ENCODE peak calls at places on chromosomes 6 and 20, in six cellular contexts. S is HepG2, C is esophagus muscularis mucosa, H is ascending aorta, I is GM23338, T is upper lobe of right lung. O is an unnamed sample. For H3K4me1, the result is how much of the 10 kb centered on the place peaks cover.

GRCh38 chr6:76351275-76351674 is 278.8 kb upstream of the IMPG1 start:
- DNase-seq in C (no peak), T (no peak), I (peak), H (no peak), S (peak), O (peak)

GRCh38 chr20:49914310-49915117 is 815 bp downstream of the SPATA2 start:
- DNase-seq in C (no peak), H (no peak), I (peak), S (no peak), T (peak), O (no peak)

GRCh38 chr6:27238010-27238983 is 9.2 kb upstream of the PRSS16 start:
- DNase-seq in S (no peak), I (peak), C (no peak), T (no peak), H (no peak), O (no peak)

GRCh38 chr20:42082611-42083010 is 464.4 kb upstream of the CHD6 start:
- DNase-seq in T (no peak), H (no peak), I (no peak), C (no peak), S (no peak), O (peak)

GRCh38 chr6:160226118-160226541 is 32.5 kb downstream of the SLC22A2 start:
- DNase-seq in H (no peak), S (no peak), I (no peak), T (no peak), C (no peak), O (no peak)

GRCh38 chr6:7561153-7561964 is 19.9 kb downstream of the DSP start:
- DNase-seq in T (no peak), S (peak), C (no peak), I (no peak), H (no peak), O (no peak)

GRCh38 chr6:3389390-3390167 is 67.3 kb downstream of the SLC22A23 start:
- DNase-seq in H (peak), I (no peak), C (no peak), T (no peak), S (no peak), O (no peak)

GRCh38 chr20:62675156-62675871 is 33.0 kb downstream of the SLCO4A1 start:
- DNase-seq in H (no peak), S (no peak), I (no peak), C (no peak), T (no peak), O (no peak)

GRCh38 chr6:147507162-147508072 is 1.1 kb upstream of the SAMD5 start:
- DNase-seq in H (no peak), T (peak), S (no peak), C (no peak), I (peak), O (peak)

GRCh38 chr20:25015986-25016385 is 23.4 kb upstream of the APMAP start:
- DNase-seq in T (peak), C (no peak), I (no peak), H (no peak), S (no peak), O (no peak)

GRCh38 chr20:48463096-48463710 is 364.6 kb downstream of the PREX1 start:
- DNase-seq in I (no peak), S (no peak), H (no peak), C (no peak), T (no peak), O (no peak)

GRCh38 chr20:325889-326644 is 715 bp downstream of the SOX12 start:
- DNase-seq in T (peak), S (peak), H (peak), C (no peak), I (peak), O (peak)

GRCh38 chr20:57779401-57780003 is 69.7 kb upstream of the PMEPA1 start:
- DNase-seq in T (peak), S (no peak), C (no peak), H (no peak), I (peak), O (no peak)

GRCh38 chr6:98941319-98941718 is 6.4 kb downstream of the FBXL4 start:
- DNase-seq in T (no peak), C (no peak), H (no peak), I (no peak), S (no peak), O (no peak)

GRCh38 chr6:108114861-108115597 is 40.5 kb upstream of the OSTM1 start:
- DNase-seq in I (peak), S (no peak), T (peak), H (peak), C (no peak), O (peak)

GRCh38 chr20:4886771-4887527 is 114.4 kb downstream of the SLC23A2 start:
- DNase-seq in S (no peak), T (no peak), H (no peak), C (no peak), I (no peak), O (no peak)

GRCh38 chr6:149015877-149016525 is 269.2 kb downstream of the UST start:
- DNase-seq in H (no peak), S (no peak), T (no peak), I (no peak), C (no peak), O (no peak)

GRCh38 chr20:61361501-61361900 is 109.4 kb downstream of the CDH4 start:
- DNase-seq in H (no peak), C (no peak), I (no peak), S (no peak), T (no peak), O (no peak)

GRCh38 chr6:169763881-169764280 is 12.5 kb downstream of the ERMARD start:
- DNase-seq in H (no peak), C (no peak), S (no peak), I (no peak), T (no peak), O (no peak)

DNA sequence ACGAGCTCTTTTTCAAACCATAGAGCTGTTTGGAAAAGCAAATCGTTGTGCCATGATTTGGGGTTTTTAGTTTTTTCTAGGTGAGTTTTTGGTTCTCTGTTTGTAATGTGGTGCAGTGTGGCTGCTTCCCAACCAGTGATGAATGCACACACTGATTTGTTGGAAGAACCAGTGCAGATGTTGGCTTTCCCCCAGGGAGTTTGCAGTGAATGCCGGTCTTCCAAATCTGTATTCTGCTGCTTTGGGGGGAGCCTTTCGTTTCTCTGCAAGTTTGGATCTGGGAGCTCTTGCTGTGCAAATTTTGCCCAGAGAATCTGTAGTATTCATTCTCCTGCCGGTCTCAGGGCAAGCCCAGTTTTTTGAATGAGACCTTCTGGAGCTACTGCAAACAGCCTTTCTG is 14.5 kb downstream of the HECA start:
- DNase-seq in H (no peak), I (no peak), T (no peak), C (no peak), S (no peak), O (no peak)
- H3K4me1 ChIP-seq in H (under half), I (under half), T (under half), C (half or more), S (under half), O (under half)

GRCh38 chr20:30963591-30963990 is 293.9 kb upstream of the DEFB115 start:
- DNase-seq in I (no peak), T (no peak), H (no peak), S (no peak), C (no peak), O (no peak)
- H3K4me3 ChIP-seq in I (no peak), T (no peak), H (no peak), S (no peak), C (no peak), O (no peak)

DNA sequence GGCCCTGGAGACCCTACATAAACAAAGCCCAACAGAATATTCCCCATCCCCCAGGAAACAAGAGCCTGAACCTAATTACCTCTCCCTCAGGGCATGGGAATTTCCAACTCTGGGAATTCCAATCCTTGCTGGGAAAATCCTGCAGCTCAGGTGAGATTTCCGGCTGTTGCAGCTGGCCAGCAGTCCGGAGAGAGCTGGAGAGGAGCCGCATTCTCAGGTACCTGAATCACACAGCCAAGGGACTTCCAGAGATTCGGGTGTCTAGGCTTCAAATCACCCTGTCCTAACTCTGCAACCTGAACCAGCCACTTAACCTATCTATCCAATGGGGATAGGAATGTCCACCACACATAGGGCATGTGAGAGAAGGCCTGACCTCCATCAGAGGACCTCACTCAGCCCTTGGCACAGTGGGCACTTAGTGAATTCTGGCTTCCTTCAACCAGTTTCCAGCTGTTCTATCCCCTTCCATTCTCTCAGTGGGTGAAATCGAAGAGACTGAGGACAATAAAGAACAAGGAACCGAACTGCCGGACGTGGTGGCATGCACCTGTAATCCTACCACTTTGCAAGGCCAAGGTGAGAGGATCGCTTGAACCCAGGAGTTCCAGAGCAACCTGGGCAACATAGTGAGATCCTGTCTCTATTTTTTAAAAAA is 3.2 kb downstream of the TNF start:
- DNase-seq in I (peak), H (no peak), T (no peak), S (no peak), C (no peak), O (no peak)
- H3K27ac ChIP-seq in I (no peak), H (no peak), T (no peak), S (no peak), C (no peak), O (no peak)

GRCh38 chr6:39819676-39820075 is 27.5 kb downstream of the DAAM2 start:
- DNase-seq in I (no peak), T (no peak), C (no peak), S (no peak), H (no peak), O (no peak)

GRCh38 chr6:39819226-39819625 is 27.1 kb downstream of the DAAM2 start:
- DNase-seq in S (no peak), C (no peak), T (no peak), H (no peak), I (no peak), O (no peak)

GRCh38 chr6:39820553-39820952 is 28.4 kb downstream of the DAAM2 start:
- DNase-seq in C (no peak), I (no peak), H (no peak), S (no peak), T (no peak), O (no peak)

GRCh38 chr6:39816744-39817143 is 24.6 kb downstream of the DAAM2 start:
- DNase-seq in C (no peak), I (no peak), T (no peak), H (no peak), S (no peak), O (no peak)

GRCh38 chr6:39818695-39819094 is 26.5 kb downstream of the DAAM2 start:
- DNase-seq in C (no peak), T (no peak), H (no peak), S (no peak), I (no peak), O (no peak)
- H3K4me1 ChIP-seq in C (half or more), T (under half), H (under half), S (under half), I (under half), O (under half)

GRCh38 chr6:30007132-30007764 is 53.8 kb upstream of the POLR1H start:
- DNase-seq in I (peak), S (no peak), H (no peak), C (peak), T (peak), O (no peak)
- H3K4me3 ChIP-seq in I (peak), S (peak), H (peak), C (peak), T (peak), O (no peak)

GRCh38 chr20:52035498-52035897 is 156.1 kb downstream of the ZFP64 start:
- DNase-seq in H (no peak), T (no peak), I (no peak), C (no peak), S (peak), O (no peak)
- H3K27ac ChIP-seq in H (no peak), T (no peak), I (no peak), C (no peak), S (no peak), O (no peak)

GRCh38 chr20:17659801-17660200 is 22.2 kb downstream of the RRBP1 start:
- DNase-seq in S (no peak), I (peak), T (peak), C (no peak), H (no peak), O (no peak)
- H3K4me1 ChIP-seq in S (under half), I (under half), T (under half), C (half or more), H (under half), O (under half)

GRCh38 chr6:42336431-42336830 is 115.3 kb downstream of the TRERF1 start:
- DNase-seq in H (no peak), T (no peak), S (no peak), I (no peak), C (no peak), O (no peak)

GRCh38 chr6:42340516-42340915 is 111.2 kb downstream of the TRERF1 start:
- DNase-seq in C (no peak), S (no peak), H (no peak), I (no peak), T (no peak), O (no peak)

GRCh38 chr6:42337985-42338572 is 113.6 kb downstream of the TRERF1 start:
- DNase-seq in I (no peak), S (no peak), H (no peak), C (no peak), T (no peak), O (no peak)

GRCh38 chr6:42339991-42340401 is 111.7 kb downstream of the TRERF1 start:
- DNase-seq in H (no peak), I (no peak), T (no peak), S (no peak), C (no peak), O (no peak)

DNA sequence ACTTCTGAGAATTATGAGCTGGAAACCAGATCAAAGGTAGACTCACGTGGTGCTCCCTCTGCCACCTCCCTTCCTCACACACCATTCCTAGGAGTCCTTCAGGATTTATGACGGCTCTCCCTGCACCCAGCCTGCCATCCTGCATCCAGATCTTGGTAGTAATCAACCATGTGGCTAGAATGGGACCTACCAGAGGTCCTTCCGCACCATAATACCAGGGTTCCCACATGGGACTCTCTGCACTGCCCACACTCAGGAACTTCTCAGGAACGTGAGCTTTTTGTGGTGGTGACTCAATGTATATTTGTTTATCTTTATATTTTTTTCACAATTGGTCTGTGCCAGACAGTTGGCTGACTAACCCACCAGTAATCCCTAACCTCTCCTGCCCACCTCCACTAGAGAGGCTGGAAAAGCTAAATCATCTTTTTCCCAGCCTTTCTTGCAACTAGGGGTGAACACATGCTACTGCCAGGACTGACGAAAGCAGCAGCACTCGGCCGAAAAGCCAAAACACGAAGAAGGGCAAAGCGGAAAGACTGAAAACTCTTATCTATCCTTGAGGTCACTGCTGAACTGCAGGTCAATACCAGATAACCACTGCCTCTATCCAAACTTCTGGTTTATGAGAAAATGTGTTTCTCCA is 113.0 kb downstream of the TRERF1 start:
- DNase-seq in H (no peak), I (no peak), S (no peak), C (no peak), T (no peak), O (no peak)
- H3K4me3 ChIP-seq in H (no peak), I (no peak), S (no peak), C (no peak), T (no peak), O (no peak)

DNA sequence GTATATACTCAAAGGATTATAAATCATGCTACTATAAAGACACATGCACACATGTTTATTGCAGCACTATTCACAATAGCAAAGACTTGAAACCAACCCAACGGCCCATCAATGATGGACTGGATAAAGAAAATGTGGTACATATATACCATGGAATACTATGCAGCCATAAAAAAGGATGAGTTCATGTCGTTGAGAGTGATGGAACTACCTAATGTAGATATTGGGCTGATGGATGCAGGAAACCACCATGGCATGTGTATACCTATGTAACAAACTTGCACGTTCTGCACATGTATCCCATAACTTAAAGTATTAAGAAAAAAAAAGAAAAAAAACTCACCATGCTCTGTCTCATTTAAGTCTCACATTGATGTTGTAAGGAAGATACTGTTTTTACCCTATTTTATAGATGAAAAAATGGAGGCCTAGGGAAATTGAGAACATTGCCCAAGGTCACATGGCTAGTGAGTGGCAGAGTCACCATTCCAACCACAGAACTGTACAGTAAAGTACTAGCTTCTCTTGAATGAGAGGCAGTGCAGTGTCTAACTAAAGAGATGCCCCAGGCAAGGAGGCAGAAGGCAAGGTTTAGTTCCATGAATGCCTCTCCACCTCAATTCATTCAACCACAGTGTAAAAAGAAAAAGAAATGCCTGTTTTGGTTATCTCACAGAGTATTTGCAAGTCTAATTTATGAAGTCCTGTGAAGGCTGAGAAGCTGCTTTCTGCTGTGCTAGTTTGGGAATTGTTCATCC is 68.2 kb downstream of the FIG4 start:
- DNase-seq in H (no peak), I (no peak), T (no peak), S (no peak), C (no peak), O (no peak)
- H3K27ac ChIP-seq in H (no peak), I (no peak), T (no peak), S (no peak), C (no peak), O (no peak)

O was measured in A673.